ENCODE peak calls at places on chromosomes 7 and 10, in five cellular contexts. J is right lobe of liver, O is pancreas, B is cardiac fibroblast, T is upper lobe of right lung. X is an unnamed sample.

GRCh38 chr7:31633894-31634494 is 53.0 kb upstream of the PPP1R17 start:
- DNase-seq in J (peak), O (no peak), B (peak), T (no peak), X (no peak)

GRCh38 chr7:135708041-135708440 is 19.9 kb downstream of the SLC13A4 start:
- DNase-seq in J (no peak), O (no peak), B (no peak), T (no peak), X (no peak)

GRCh38 chr7:115359919-115360318 is 438.0 kb downstream of the MDFIC start:
- DNase-seq in J (no peak), O (no peak), B (no peak), T (no peak), X (no peak)

GRCh38 chr7:143322646-143323343 is 6.9 kb downstream of the CLCN1 start:
- DNase-seq in J (no peak), O (no peak), B (no peak), T (no peak), X (no peak)

GRCh38 chr10:114683593-114683992 is 25.5 kb upstream of the ABLIM1 start:
- DNase-seq in J (no peak), O (no peak), B (no peak), T (no peak), X (no peak)

GRCh38 chr10:112026438-112026837 is 157.1 kb downstream of the GPAM start:
- DNase-seq in J (no peak), O (no peak), B (no peak), T (no peak), X (no peak)

GRCh38 chr7:74498996-74499834 is 45.5 kb downstream of the GTF2IRD1 start:
- DNase-seq in J (no peak), O (no peak), B (no peak), T (no peak), X (no peak)

GRCh38 chr10:69801094-69801433 is 642 bp upstream of the COL13A1 start:
- DNase-seq in J (no peak), O (peak), B (peak), T (peak), X (no peak)

GRCh38 chr7:135792866-135793265 is 44.3 kb upstream of the FAM180A start:
- DNase-seq in J (no peak), O (no peak), B (no peak), T (no peak), X (no peak)

GRCh38 chr7:131061158-131061557 is 266.5 kb upstream of the MKLN1 start:
- DNase-seq in J (no peak), O (no peak), B (no peak), T (no peak), X (no peak)

GRCh38 chr7:144650439-144650838 is 185.4 kb downstream of the TPK1 start:
- DNase-seq in J (no peak), O (peak), B (no peak), T (no peak), X (no peak)

GRCh38 chr10:62043493-62043938 is 142.0 kb downstream of the ARID5B start:
- DNase-seq in J (no peak), O (no peak), B (peak), T (no peak), X (no peak)

GRCh38 chr10:129498680-129499079 is 31.6 kb downstream of the MGMT start:
- DNase-seq in J (no peak), O (no peak), B (no peak), T (no peak), X (no peak)

GRCh38 chr7:158508802-158509385 is 78.7 kb downstream of the PTPRN2 start:
- DNase-seq in J (no peak), O (no peak), B (no peak), T (no peak), X (no peak)

GRCh38 chr7:132380065-132380464 is 196.2 kb downstream of the PLXNA4 start:
- DNase-seq in J (no peak), O (no peak), B (no peak), T (no peak), X (no peak)

GRCh38 chr7:71661671-71662224 is 529.8 kb downstream of the GALNT17 start:
- DNase-seq in J (no peak), O (no peak), B (no peak), T (no peak), X (no peak)

GRCh38 chr7:4269746-4270145 is 412.3 kb upstream of the FOXK1 start:
- DNase-seq in J (no peak), O (no peak), B (no peak), T (no peak), X (no peak)

GRCh38 chr7:108094933-108095710 is 35.0 kb downstream of the LAMB4 start:
- DNase-seq in J (peak), O (no peak), B (peak), T (no peak), X (no peak)

DNA sequence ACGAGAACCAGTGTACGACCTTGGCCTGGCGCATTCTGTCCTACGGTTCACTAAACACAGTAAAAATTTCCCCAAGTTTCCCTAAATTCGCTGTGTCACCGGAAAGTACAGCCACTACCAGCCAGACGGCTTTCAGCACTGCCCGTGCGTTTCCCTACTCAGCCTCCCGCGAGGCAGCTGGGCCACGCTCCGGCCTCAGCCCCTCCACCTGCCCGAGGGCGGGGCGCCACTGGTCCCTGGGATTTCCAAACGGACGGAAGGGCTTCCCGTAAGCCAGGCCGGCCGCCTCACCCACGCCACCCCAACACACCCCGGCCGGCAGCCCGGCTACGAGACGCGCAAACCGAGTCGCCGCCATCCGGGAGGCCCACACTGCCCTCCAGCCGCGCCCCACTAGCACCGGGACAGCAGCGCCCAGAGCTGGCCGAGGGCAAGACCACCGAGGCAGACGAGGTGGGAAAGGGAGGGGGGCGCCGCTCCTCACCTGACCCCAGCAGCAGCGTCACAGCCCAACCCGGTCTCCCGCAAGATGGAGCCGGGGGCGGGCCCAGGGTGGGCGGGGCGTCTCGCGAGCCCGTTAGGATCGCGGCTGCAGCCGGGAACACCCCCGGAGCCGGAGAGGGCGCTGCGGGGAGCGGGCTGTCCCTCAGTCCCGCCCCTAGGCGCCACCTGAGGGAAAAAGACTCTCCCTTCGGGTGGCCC is at the start of gene ANXA7:
- DNase-seq in J (peak), O (peak), B (peak), T (peak), X (peak)
- TF ChIP-seq CTCF in J (peak), O (no peak), B (peak), T (peak), X (no peak)

GRCh38 chr10:119919823-119920222 is 27.3 kb downstream of the SEC23IP start:
- DNase-seq in J (no peak), O (no peak), B (no peak), T (no peak), X (no peak)
- H3K4me3 ChIP-seq in J (no peak), O (no peak), B (no peak), T (no peak), X (no peak)

DNA sequence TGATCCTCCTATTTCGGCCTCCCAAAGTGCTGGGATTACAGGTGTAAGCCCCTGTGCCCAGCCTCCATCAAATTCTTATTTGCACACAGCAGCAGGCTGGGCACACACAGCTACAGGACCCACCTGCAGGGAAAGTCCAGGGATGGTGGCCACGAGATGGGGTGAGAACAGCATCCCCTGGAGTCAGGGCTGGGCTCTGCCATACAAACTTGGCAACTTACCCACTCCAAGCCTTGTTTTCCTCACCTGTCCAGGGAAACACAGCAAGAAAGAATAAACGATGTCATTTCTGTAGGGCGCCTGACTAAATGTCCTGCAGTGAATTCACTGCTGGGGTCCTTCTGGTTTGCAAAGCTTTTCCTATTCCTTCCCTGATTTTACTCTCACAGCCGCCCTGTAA is 5.5 kb downstream of the MYH16 start:
- DNase-seq in J (no peak), O (no peak), B (no peak), T (no peak), X (no peak)
- TF ChIP-seq CTCF in J (no peak), O (no peak), B (no peak), T (no peak), X (no peak)

GRCh38 chr7:1663243-1663642 is 6.8 kb upstream of the ELFN1 start:
- DNase-seq in J (peak), O (peak), B (no peak), T (peak), X (no peak)

GRCh38 chr7:1665721-1666250 is 4.3 kb upstream of the ELFN1 start:
- DNase-seq in J (peak), O (peak), B (peak), T (peak), X (no peak)

GRCh38 chr7:1666251-1666778 is 3.8 kb upstream of the ELFN1 start:
- DNase-seq in J (peak), O (peak), B (no peak), T (peak), X (no peak)

GRCh38 chr7:1663857-1664651 is 6.0 kb upstream of the ELFN1 start:
- DNase-seq in J (peak), O (peak), B (no peak), T (peak), X (peak)

DNA sequence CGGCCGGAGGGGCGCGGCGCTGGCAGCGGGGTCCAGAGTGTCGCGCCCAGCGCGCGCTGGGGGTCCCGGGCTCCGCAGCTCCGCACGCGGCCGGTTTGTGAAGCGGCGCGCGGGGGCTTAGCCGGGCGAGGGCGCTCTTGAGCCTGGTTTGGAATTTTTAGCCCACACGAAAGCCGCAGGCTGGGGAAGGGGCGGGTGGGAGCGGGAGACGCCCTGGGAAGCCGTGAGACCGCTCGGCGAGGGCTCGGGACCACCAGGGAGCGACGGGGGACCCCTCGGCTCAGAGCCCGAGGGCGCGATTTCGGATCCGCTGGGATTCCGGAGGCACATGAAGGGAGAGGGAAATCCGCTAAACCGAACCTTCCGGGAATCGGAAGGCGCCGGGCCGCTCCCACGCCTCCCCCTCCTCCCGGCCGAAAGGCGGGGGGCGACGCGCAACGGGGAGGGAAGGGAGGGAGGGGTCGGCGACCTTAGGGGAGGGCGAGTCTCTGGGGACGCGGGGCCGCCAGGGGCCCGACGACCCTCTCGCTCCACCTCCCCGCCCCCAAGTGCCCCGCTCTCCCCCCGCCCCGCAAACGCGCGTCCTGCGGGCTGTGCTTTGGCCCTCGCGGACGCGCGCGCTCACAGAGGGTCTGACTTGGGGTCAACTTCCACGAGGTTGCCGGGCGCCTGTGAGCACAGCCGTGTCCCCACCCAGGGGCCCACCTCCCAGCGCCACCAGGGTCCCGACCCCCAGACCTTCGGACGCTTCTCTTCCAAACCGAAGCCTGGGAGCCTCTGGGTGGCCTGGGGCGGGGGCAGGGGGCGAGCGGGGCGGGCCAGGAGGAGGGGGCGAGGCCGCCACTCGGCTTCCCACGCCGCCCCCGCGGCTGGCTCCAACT is 5.1 kb upstream of the ELFN1 start:
- DNase-seq in J (peak), O (peak), B (peak), T (peak), X (peak)
- H3K4me3 ChIP-seq in J (peak), O (peak), B (peak), T (peak), X (no peak)

DNA sequence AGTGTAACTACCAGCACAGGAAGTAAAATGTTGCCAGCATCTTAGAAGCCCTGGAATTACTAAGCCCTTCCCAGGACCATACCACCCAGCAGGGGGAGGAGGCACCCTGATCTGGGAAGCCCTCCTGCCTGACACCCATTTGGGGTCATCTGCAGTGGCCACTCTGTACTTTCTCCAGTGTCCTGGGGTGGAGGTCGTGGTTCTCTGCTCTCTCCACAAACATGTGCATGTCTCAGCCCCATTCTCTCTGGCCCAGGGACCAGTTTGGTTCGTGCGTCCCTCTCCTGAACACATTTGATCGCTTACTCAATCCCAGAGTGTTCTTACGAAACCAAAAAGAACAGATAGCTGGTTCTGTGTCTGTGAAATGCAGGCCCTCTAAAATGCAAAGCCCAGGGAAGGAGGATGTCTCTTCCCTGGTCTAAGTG is 9.4 kb upstream of the LRRC27 start:
- DNase-seq in J (no peak), O (no peak), B (peak), T (no peak), X (no peak)
- TF ChIP-seq CTCF in J (no peak), O (no peak), B (peak), T (no peak), X (no peak)

DNA sequence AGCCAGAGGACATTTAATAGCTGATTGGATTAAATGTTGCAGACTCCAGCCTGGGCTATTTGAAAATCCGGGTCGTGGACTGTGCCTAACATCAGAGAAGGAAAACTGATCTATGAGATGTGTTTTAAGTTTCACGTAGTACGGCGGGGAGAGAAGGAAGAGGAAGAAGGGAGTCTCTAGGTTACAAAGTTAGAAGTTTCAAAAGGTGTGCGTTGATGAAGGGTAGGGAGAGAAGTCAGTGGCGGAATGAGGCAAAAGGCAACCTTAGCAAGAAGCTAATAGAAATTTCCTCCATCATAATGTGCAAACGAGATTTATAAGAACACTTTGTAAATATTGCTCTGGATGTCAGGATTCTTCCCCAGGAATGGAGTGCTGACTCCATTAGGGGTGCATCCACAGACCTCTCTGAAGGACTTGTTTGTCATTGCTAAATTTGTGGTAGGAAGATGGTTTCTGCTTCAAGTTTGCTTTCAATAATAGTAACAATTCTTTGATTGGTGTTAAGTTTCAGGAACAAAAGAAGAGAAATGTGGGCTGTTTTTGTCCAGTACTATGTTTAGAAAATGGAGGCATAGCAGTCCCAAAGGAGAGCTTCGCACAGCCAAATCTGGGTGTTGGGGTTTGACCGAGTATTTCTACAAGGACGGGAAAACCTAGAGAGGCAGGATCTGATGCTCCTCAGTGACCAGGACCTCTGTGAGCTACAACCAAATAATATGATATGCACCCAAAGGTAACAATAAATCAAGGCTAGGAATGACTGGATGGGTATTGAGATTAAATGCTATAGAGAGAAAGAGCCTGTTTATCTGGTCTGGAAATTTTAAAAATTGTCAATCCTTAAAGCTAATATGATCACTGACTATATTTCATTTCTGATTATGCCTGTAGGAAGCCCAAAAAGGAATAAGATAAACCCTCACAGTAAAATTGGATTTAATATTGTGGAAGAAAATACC is 8.2 kb downstream of the TWIST1 start:
- DNase-seq in J (no peak), O (no peak), B (no peak), T (no peak), X (no peak)
- H3K4me3 ChIP-seq in J (no peak), O (no peak), B (no peak), T (no peak), X (no peak)

GRCh38 chr10:23656735-23657134 is 217.9 kb downstream of the OTUD1 start:
- DNase-seq in J (no peak), O (no peak), B (peak), T (no peak), X (no peak)
- TF ChIP-seq CTCF in J (peak), O (no peak), B (peak), T (peak), X (peak)

DNA sequence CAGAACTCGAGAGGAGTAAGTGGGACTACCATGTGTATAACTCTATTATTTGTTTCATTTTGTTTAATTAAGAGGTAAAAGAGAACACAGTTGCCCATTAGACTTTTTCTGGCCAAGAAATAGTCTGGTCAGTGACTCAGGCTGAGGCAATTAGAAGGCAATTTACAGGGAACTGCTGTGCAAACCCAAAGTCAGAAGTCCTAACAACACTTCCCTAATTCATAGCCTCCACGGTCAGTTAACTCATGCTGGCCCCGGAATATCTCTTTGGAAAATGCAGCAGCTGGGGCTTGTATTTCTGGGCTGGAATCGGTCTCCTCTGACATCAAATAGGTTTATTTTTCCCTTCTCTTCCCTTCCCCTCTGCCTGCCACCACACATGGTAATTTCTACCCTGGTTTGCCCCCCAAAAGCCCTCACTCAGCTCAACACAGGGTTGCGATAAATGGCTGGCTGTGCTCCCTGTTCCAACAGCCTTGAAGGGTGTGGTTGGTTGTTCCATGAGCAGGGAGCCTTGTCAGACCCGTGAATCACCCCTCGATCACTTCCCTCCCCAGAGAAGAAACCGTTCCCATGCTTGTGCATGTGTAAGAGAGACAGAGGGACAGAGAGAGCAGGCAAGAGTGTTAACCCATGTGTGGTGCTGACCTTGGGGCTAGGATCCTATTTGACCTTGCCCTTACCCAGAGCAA is 5.3 kb downstream of the SH3PXD2A start:
- DNase-seq in J (no peak), O (no peak), B (peak), T (no peak), X (no peak)
- H3K4me3 ChIP-seq in J (no peak), O (no peak), B (peak), T (peak), X (no peak)

X was measured in CD8-positive, alpha-beta T cell.